ENCODE peak calls at places on chromosome X, in nine cellular contexts. R is adrenal gland, P is colonic mucosa, W is ovary, J is heart left ventricle, I is fibroblast of lung, A is tibial artery, L is upper lobe of right lung, C is transverse colon. V is an unnamed sample.

GRCh38 chrX:120308959-120309872 is 2.0 kb downstream of the TMEM255A start:
- DNase-seq in R (peak; percentile 63), P (peak; percentile 47), W (peak; percentile 81), J (peak; percentile 43), I (peak; percentile 76), A (peak; percentile 24), L (peak; percentile 82), C (peak; percentile 61), V (peak; percentile 75)

GRCh38 chrX:101659601-101660063 is at the start of gene ARMCX2:
- DNase-seq in R (peak; percentile 64), P (peak; percentile 37), W (peak; percentile 80), J (peak; percentile 52), I (peak; percentile 74), A (peak; percentile 37), L (peak; percentile 67), C (peak; percentile 44), V (no peak)

GRCh38 chrX:43745938-43746721 is 90.0 kb downstream of the MAOA start:
- DNase-seq in R (no peak), P (no peak), W (no peak), J (no peak), I (peak; percentile 48), A (no peak), L (no peak), C (no peak), V (no peak)

GRCh38 chrX:7941390-7942042 is 14.3 kb upstream of the PNPLA4 start:
- DNase-seq in R (peak; percentile 11), P (peak; percentile 60), W (no peak), J (no peak), I (peak; percentile 12), A (no peak), L (no peak), C (peak; percentile 12), V (no peak)

GRCh38 chrX:18946157-18946556 is 37.8 kb downstream of the PHKA2 start:
- DNase-seq in R (no peak), P (no peak), W (no peak), J (no peak), I (peak; percentile 21), A (no peak), L (no peak), C (no peak), V (no peak)

GRCh38 chrX:150899191-150899757 is 806 bp upstream of the CD99L2 start:
- DNase-seq in R (peak; percentile 30), P (peak; percentile 54), W (peak; percentile 24), J (peak; percentile 16), I (peak; percentile 15), A (peak; percentile 38), L (peak; percentile 67), C (peak; percentile 58), V (peak; percentile 18)

GRCh38 chrX:102624105-102624504 is 24.8 kb downstream of the ARMCX5 start:
- DNase-seq in R (no peak), P (no peak), W (no peak), J (no peak), I (peak; percentile 51), A (no peak), L (no peak), C (no peak), V (no peak)

GRCh38 chrX:56978172-56978571 is 17.2 kb downstream of the SPIN3 start:
- DNase-seq in R (peak; percentile 16), P (peak; percentile 45), W (peak; percentile 14), J (peak; percentile 9), I (peak; percentile 19), A (no peak), L (no peak), C (peak; percentile 16), V (peak; percentile 38)

GRCh38 chrX:136625246-136625645 is 22.7 kb upstream of the CD40LG start:
- DNase-seq in R (no peak), P (no peak), W (no peak), J (no peak), I (no peak), A (no peak), L (no peak), C (no peak), V (no peak)

GRCh38 chrX:130770615-130771014 is 132.4 kb downstream of the ENOX2 start:
- DNase-seq in R (no peak), P (no peak), W (no peak), J (no peak), I (peak; percentile 88), A (no peak), L (no peak), C (no peak), V (peak; percentile 75)

GRCh38 chrX:13939741-13940597 is 89.7 kb downstream of the GEMIN8 start:
- DNase-seq in R (no peak), P (no peak), W (no peak), J (no peak), I (no peak), A (no peak), L (no peak), C (no peak), V (no peak)

GRCh38 chrX:114985967-114986592 is 31.3 kb downstream of the IL13RA2 start:
- DNase-seq in R (no peak), P (no peak), W (no peak), J (no peak), I (no peak), A (no peak), L (no peak), C (no peak), V (no peak)

GRCh38 chrX:153793291-153793690 is 884 bp downstream of the IDH3G start:
- DNase-seq in R (no peak), P (peak; percentile 30), W (no peak), J (no peak), I (no peak), A (no peak), L (no peak), C (no peak), V (no peak)
- H3K27ac ChIP-seq in R (peak overlapping the region; percentile 69), P (peak overlapping the region; percentile 90), W (peak overlapping the region; percentile 94), J (peak overlapping the region; percentile 89), I (peak overlapping the region; percentile 96), A (peak overlapping the region; percentile 90), L (peak overlapping the region; percentile 93), C (peak overlapping the region; percentile 98), V (peak overlapping the region; percentile 88)

DNA sequence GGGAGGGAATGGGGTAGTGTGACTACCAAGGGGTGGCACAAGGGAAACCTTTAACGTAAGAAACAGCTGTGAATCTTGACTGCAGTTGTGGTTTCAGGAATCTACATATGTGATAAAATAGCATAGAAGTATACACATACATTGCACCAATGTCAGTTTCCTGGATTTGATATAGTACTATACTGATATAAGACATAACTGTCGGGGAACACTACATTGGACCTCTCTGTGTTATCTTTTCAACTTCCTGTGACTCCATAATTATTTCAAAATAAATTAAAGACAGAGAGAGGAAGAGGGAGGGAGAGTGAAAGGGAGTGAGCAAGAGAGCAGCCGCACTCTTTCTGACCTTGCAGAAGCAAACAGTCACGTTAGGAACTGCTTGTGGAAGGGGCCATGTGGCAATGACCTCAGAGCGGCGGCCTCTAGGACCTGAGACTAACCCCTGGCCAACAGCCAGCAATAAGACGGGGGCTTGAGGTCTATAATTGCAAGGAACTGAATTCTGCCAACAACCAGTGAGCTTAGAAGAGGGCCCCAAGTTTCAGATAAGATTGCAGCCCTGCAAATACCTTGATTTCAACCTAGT is 47.4 kb downstream of the NALF2 start:
- DNase-seq in R (peak; percentile 25), P (no peak), W (no peak), J (no peak), I (no peak), A (no peak), L (no peak), C (no peak), V (no peak)
- H3K4me1 ChIP-seq in R (peaks cover 8% of the 10 kb centered on the region), P (no peaks in the 10 kb centered on the region), W (peaks cover under 1% of the 10 kb centered on the region), J (no peaks in the 10 kb centered on the region), I (no peaks in the 10 kb centered on the region), A (no peaks in the 10 kb centered on the region), L (no peaks in the 10 kb centered on the region), C (no peaks in the 10 kb centered on the region), V (no peaks in the 10 kb centered on the region)

DNA sequence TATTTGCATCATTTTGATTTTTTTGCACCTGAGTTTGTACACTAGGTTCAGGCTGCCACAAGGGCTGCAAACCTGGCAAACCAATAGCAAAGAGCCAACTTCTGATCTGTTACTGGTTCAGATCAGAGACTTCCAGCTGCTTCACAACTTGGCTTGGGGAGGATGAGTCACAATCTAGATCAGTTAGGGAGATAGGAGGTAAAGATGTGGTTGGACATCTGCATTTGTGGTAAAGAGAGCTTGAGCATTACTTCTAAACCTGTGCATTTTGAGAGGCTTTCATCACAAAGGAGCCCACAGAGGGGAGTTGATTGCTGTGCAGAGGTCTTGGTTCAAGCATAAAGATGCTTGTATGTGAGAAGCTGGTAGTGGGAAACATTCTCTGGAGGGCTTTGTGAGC is 34.5 kb downstream of the LINC00632 start:
- DNase-seq in R (no peak), P (no peak), W (no peak), J (no peak), I (peak; percentile 48), A (no peak), L (no peak), C (no peak), V (no peak)
- H3K27me3 ChIP-seq in R (peaks cover 9% of the 10 kb centered on the region), P (no peaks in the 10 kb centered on the region), W (no peaks in the 10 kb centered on the region), J (no peaks in the 10 kb centered on the region), I (no peaks in the 10 kb centered on the region), A (no peaks in the 10 kb centered on the region), L (no peaks in the 10 kb centered on the region), C (no peaks in the 10 kb centered on the region), V (no peaks in the 10 kb centered on the region)

GRCh38 chrX:24395775-24396174 is 35.3 kb downstream of the SUPT20HL1 start:
- DNase-seq in R (peak; percentile 47), P (peak; percentile 53), W (peak; percentile 58), J (peak; percentile 38), I (peak; percentile 73), A (no peak), L (no peak), C (peak; percentile 29), V (peak; percentile 46)

GRCh38 chrX:24392709-24393108 is 32.3 kb downstream of the SUPT20HL1 start:
- DNase-seq in R (no peak), P (no peak), W (no peak), J (peak; percentile 13), I (no peak), A (no peak), L (no peak), C (no peak), V (no peak)

GRCh38 chrX:24398766-24399165 is 38.3 kb downstream of the SUPT20HL1 start:
- DNase-seq in R (no peak), P (no peak), W (no peak), J (no peak), I (no peak), A (no peak), L (no peak), C (no peak), V (peak; percentile 89)

GRCh38 chrX:24396236-24396929 is 35.9 kb downstream of the SUPT20HL1 start:
- DNase-seq in R (no peak), P (no peak), W (no peak), J (no peak), I (peak; percentile 83), A (peak; percentile 23), L (no peak), C (no peak), V (no peak)

DNA sequence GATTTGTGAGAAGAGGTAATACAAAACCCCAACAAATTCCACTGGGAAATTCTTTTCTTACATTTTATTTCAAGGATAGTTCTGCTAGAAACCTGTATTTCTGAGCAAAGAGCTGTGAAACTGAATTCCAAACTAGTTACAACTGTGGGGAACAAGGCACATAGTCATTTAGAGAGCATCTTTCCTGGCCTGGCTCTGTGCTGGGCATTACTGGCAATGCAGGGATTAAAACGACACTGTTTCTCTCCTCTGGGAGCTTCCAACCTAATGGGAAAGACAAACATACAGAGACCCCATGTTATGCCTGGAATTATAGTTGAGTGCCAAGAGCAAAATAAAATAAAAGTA is 36.5 kb downstream of the SUPT20HL1 start:
- DNase-seq in R (no peak), P (no peak), W (no peak), J (no peak), I (no peak), A (no peak), L (no peak), C (no peak), V (no peak)
- H3K27ac ChIP-seq in R (no peak overlapping the region), P (no peak overlapping the region), W (peak overlapping the region; percentile 44), J (no peak overlapping the region), I (no peak overlapping the region), A (peak overlapping the region; percentile 69), L (no peak overlapping the region), C (peak overlapping the region; percentile 38), V (no peak overlapping the region)